ENCODE peak calls at places on chromosome 1, in four cellular contexts. F is foreskin fibroblast, L is neural crest cell, P is prostate gland. X is an unnamed sample.

GRCh38 chr1:172466795-172467407 is 23.0 kb upstream of the PIGC start:
- DNase-seq in F (no peak), L (no peak), P (no peak), X (no peak)

GRCh38 chr1:189424746-189425331 is 1052.8 kb downstream of the BRINP3 start:
- DNase-seq in F (peak; percentile 2), L (no peak), P (no peak), X (no peak)

GRCh38 chr1:225428879-225429455 is 1.1 kb upstream of the LBR start:
- DNase-seq in F (no peak), L (no peak), P (no peak), X (no peak)

GRCh38 chr1:109502368-109502851 is 7.1 kb downstream of the AMIGO1 start:
- DNase-seq in F (no peak), L (no peak), P (no peak), X (no peak)

GRCh38 chr1:171868217-171868616 is 26.9 kb downstream of the DNM3 start:
- DNase-seq in F (no peak), L (no peak), P (no peak), X (no peak)

GRCh38 chr1:9229549-9229948 is 5.0 kb upstream of the H6PD start:
- DNase-seq in F (no peak), L (no peak), P (no peak), X (no peak)

GRCh38 chr1:53125623-53126360 is 16.6 kb downstream of the SLC1A7 start:
- DNase-seq in F (peak; percentile 36), L (no peak), P (no peak), X (no peak)

GRCh38 chr1:119336738-119337315 is 31.8 kb upstream of the HAO2 start:
- DNase-seq in F (peak; percentile 48), L (no peak), P (no peak), X (no peak)

GRCh38 chr1:58477390-58477789 is 69.1 kb downstream of the OMA1 start:
- DNase-seq in F (no peak), L (no peak), P (no peak), X (no peak)

GRCh38 chr1:51414811-51415210 is 84.4 kb upstream of the TTC39A start:
- DNase-seq in F (no peak), L (no peak), P (no peak), X (no peak)

GRCh38 chr1:110829955-110830553 is 42.9 kb upstream of the CD53 start:
- DNase-seq in F (peak; percentile 7), L (no peak), P (no peak), X (peak; percentile 17)
- TF ChIP-seq CTCF in F (peak; percentile 73), L (peak; percentile 68), P (no peak), X (peak; percentile 75)

GRCh38 chr1:167057297-167057688 is 32.9 kb downstream of the GPA33 start:
- DNase-seq in F (peak; percentile 47), L (peak; percentile 33), P (peak; percentile 20), X (peak; percentile 49)
- TF ChIP-seq CTCF in F (peak; percentile 22), L (peak; percentile 69), P (no peak), X (peak; percentile 32)

GRCh38 chr1:18247151-18247550 is 139.6 kb downstream of the IGSF21 start:
- DNase-seq in F (no peak), L (no peak), P (no peak), X (no peak)
- TF ChIP-seq CTCF in F (no peak), L (no peak), P (no peak), X (no peak)

GRCh38 chr1:218299416-218299815 is 14.3 kb downstream of the RRP15 start:
- DNase-seq in F (peak; percentile 78), L (no peak), P (no peak), X (no peak)
- TF ChIP-seq CTCF in F (peak; percentile 59), L (peak; percentile 63), P (no peak), X (no peak)